ENCODE peak calls at places on chromosomes 2 and 18, in seven cellular contexts. W is mesenchymal stem cell, J is H9, G is H1, B is neuronal stem cell, Z is trophoblast cell, L is IMR-90. P is an unnamed sample.

GRCh38 chr2:76197842-76198448 is 487.2 kb upstream of the GCFC2 start:
- DNase-seq in Z (peak; percentile 72), G (peak; percentile 87), L (peak; percentile 65), J (peak; percentile 70), B (peak; percentile 64), W (peak; percentile 77), P (peak; percentile 88)

GRCh38 chr2:78263571-78263970 is 741.4 kb upstream of the LRRTM4 start:
- DNase-seq in G (no peak), J (no peak), Z (no peak), B (no peak), L (no peak), W (no peak), P (no peak)

GRCh38 chr2:11777066-11777782 is 30.8 kb downstream of the LPIN1 start:
- DNase-seq in Z (no peak), J (no peak), L (no peak), W (peak; percentile 29), B (no peak), G (no peak), P (peak; percentile 31)

GRCh38 chr2:65813772-65814171 is 381.4 kb upstream of the SPRED2 start:
- DNase-seq in J (no peak), W (no peak), G (no peak), Z (no peak), L (no peak), B (no peak), P (no peak)

GRCh38 chr2:26245810-26246209 is 1.1 kb downstream of the HADHB start:
- DNase-seq in W (peak; percentile 52), Z (no peak), J (no peak), G (no peak), B (no peak), L (peak; percentile 40), P (peak; percentile 27)

GRCh38 chr2:157925071-157925470 is 48.9 kb upstream of the ACVR1 start:
- DNase-seq in B (no peak), L (no peak), G (no peak), Z (no peak), J (no peak), W (no peak), P (no peak)

GRCh38 chr18:73679941-73680700 is 467.5 kb downstream of the FBXO15 start:
- DNase-seq in J (no peak), W (no peak), L (peak; percentile 50), G (no peak), B (no peak), Z (no peak), P (no peak)

GRCh38 chr18:53551868-53552426 is 672.5 kb downstream of the MBD2 start:
- DNase-seq in L (no peak), Z (no peak), J (no peak), B (no peak), G (no peak), W (no peak), P (no peak)

GRCh38 chr18:9950289-9951016 is 36.6 kb downstream of the VAPA start:
- DNase-seq in Z (no peak), W (peak; percentile 46), J (no peak), G (no peak), B (no peak), L (peak; percentile 54), P (no peak)

GRCh38 chr2:149858214-149858613 is 270.6 kb upstream of the MMADHC start:
- DNase-seq in B (no peak), J (no peak), Z (no peak), L (peak; percentile 70), G (no peak), W (peak; percentile 67), P (no peak)

GRCh38 chr2:40027968-40028367 is 248.9 kb upstream of the THUMPD2 start:
- DNase-seq in W (no peak), Z (no peak), G (no peak), B (no peak), J (no peak), L (peak; percentile 70), P (no peak)

GRCh38 chr2:217114117-217114516 is 254.3 kb upstream of the TNP1 start:
- DNase-seq in B (no peak), G (no peak), L (no peak), J (no peak), W (no peak), Z (no peak), P (no peak)

GRCh38 chr2:191318037-191318728 is 73.0 kb downstream of the MYO1B start:
- DNase-seq in Z (no peak), G (no peak), J (no peak), W (peak; percentile 49), L (peak; percentile 75), B (no peak), P (peak; percentile 76)

GRCh38 chr18:11859903-11860407 is 8.7 kb downstream of the CHMP1B start:
- DNase-seq in J (no peak), B (no peak), W (peak; percentile 73), G (peak; percentile 32), L (peak; percentile 90), Z (peak; percentile 92), P (peak; percentile 79)

GRCh38 chr2:234368861-234369261 is 128.0 kb downstream of the ARL4C start:
- DNase-seq in L (peak; percentile 28), J (no peak), G (no peak), Z (no peak), B (no peak), W (peak; percentile 54), P (peak; percentile 45)

GRCh38 chr2:9478526-9478925 is 4.2 kb downstream of the IAH1 start:
- DNase-seq in J (no peak), Z (no peak), B (no peak), L (no peak), G (no peak), W (no peak), P (no peak)

GRCh38 chr2:196176142-196176738 is 4.9 kb upstream of the STK17B start:
- DNase-seq in G (no peak), Z (no peak), L (no peak), B (no peak), J (no peak), W (no peak), P (no peak)

GRCh38 chr2:69260666-69261065 is 126.4 kb downstream of the GFPT1 start:
- DNase-seq in W (no peak), J (no peak), Z (peak; percentile 79), L (peak; percentile 68), B (no peak), G (no peak), P (no peak)

DNA sequence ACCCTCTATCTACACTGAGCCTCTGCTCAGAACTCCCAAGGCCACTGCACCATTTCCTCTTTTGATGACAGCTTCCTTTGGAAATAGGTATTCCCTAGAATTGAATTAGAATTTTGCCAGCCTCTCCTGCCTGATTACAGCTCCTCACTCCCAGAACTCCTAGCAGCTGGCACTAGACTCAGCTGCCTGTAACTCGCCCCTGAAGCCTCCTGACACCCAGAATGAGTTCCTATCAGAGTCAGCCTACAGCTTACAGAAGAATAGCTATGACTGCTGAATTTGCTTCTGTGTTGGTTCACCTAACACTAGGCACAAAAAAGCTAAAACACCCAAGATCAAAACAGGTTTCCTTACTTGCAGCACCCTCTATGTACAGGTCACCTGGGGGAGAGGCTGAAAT is 108.2 kb upstream of the PTPRM start:
- DNase-seq in L (no peak), Z (no peak), J (no peak), W (no peak), B (no peak), G (no peak), P (no peak)
- H4K8ac ChIP-seq in L (no peak overlapping the region), Z (no peak overlapping the region), J (no peak overlapping the region), W (no peak overlapping the region), B (no peak overlapping the region), G (no peak overlapping the region), P (no peak overlapping the region)

GRCh38 chr2:135985826-135986393 is 484 bp upstream of the DARS1 start:
- DNase-seq in L (no peak), J (no peak), Z (no peak), W (no peak), G (no peak), B (no peak), P (no peak)

GRCh38 chr2:135984199-135985017 is 1.0 kb downstream of the DARS1 start:
- DNase-seq in W (no peak), B (no peak), G (no peak), L (no peak), Z (no peak), J (no peak), P (no peak)

GRCh38 chr2:135986507-135986906 is 1.1 kb upstream of the DARS1 start:
- DNase-seq in G (no peak), Z (no peak), J (no peak), W (no peak), L (no peak), B (no peak), P (peak; percentile 29)

GRCh38 chr2:135987441-135987840 is 2.0 kb upstream of the DARS1 start:
- DNase-seq in G (no peak), W (no peak), Z (no peak), J (no peak), B (no peak), L (no peak), P (no peak)

DNA sequence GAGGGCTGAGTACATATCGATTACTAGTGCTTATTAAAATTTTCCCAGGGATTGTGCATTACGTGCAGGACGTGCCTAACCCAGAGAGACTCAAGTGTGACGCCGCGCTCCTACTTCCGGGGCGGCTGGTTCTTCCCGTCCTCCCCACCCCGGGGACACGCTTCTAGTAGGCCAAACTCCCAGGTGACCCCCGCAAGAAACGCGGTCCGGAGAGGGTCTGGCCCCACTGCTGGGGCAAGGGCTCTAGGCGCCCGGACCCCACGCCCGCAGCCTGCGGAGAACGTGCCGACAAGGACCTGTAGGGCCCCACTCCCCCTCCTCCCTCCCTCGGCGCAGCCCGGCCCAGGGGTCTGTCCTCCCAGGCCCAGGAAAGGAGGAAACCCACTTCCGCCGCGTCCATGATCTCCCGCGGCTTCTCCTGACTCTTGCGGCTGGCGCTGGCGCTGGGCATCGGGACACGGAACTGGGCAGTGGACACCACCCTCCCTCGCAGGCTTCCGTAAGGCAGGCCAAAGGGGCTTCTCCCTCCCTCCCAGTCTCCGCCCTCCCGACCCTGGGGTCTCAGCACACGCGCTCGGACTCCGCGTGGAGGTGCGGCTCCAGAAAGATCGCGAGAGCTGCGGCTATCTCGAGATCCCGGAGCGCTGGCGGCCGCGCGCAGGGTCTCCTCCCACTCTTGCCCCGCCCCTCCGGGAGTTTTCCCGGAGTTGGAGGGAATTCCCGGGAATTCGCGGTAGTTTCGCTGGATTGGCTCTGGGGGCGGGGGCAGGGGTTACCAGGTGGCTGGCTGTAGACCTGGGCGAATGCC is at the start of gene DARS1:
- DNase-seq in Z (peak; percentile 92), J (peak; percentile 97), G (peak; percentile 97), W (peak; percentile 94), B (peak; percentile 92), L (peak; percentile 91), P (peak; percentile 97)
- H2AK5ac ChIP-seq in Z (peak within 1 kb of the TSS; percentile 16), J (no peak within 1 kb of the TSS), G (no peak within 1 kb of the TSS), W (no peak within 1 kb of the TSS), B (no peak within 1 kb of the TSS), L (peak within 1 kb of the TSS; percentile 92), P (no peak within 1 kb of the TSS)

GRCh38 chr2:203741566-203741965 is 35.1 kb downstream of the CD28 start:
- DNase-seq in B (no peak), W (no peak), G (no peak), Z (no peak), J (no peak), L (no peak), P (no peak)
- H3K27ac ChIP-seq in B (no peak overlapping the region), W (no peak overlapping the region), G (no peak overlapping the region), Z (no peak overlapping the region), J (no peak overlapping the region), L (no peak overlapping the region), P (no peak overlapping the region)

DNA sequence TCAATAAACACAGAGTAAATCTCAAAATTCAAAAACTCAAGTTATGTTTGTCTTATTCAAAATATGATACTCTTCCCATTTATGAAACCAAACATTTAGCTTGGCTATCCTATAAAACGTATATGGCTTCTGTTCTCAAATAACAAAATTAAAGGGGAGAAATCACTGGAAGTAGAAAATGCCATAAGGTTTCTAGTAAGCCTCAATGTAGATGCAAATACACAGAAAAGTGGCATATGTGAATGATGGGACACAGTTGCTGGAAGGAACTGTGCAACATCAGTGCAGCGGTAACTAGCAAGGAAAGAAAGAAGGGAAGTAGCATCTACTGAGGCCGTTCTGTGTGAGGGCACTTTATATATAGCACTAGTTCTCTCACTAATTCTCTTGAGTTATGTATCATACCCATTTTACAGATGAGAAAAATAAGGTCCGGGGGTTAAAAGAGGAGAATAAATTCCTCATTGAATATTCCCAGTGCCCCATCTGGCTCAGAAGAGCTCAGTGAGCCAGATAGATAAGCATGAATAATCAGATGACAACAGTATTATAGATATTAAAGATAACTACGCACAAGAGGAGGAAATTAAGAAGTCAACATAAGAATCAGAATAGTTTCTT is 27.2 kb downstream of the NBAS start:
- DNase-seq in L (no peak), Z (no peak), J (no peak), G (no peak), B (no peak), W (no peak), P (no peak)
- H4K8ac ChIP-seq in L (no peak overlapping the region), Z (no peak overlapping the region), J (no peak overlapping the region), G (no peak overlapping the region), B (no peak overlapping the region), W (no peak overlapping the region), P (no peak overlapping the region)

P was measured in mesendoderm.